ENCODE peak calls at places on chromosomes 13 and 19, in four cellular contexts. P, A, Y and G are unnamed samples.

GRCh38 chr13:100790405-100790804 is 115.8 kb upstream of the TMTC4 start:
- DNase-seq in P (no peak), A (no peak), Y (no peak), G (no peak)

GRCh38 chr19:7348587-7349230 is at the start of gene ARHGEF18:
- DNase-seq in P (no peak), A (no peak), Y (no peak), G (peak; percentile 59)

GRCh38 chr13:29845440-29846056 is 4.9 kb downstream of the UBL3 start:
- DNase-seq in P (no peak), A (no peak), Y (no peak), G (no peak)

GRCh38 chr13:107843281-107843680 is 372.1 kb downstream of the LIG4 start:
- DNase-seq in P (no peak), A (no peak), Y (no peak), G (no peak)

GRCh38 chr13:33349996-33350826 is 64.7 kb upstream of the STARD13 start:
- DNase-seq in P (no peak), A (peak; percentile 79), Y (no peak), G (no peak)

GRCh38 chr19:43594081-43594697 is 1.7 kb downstream of the IRGQ start:
- DNase-seq in P (no peak), A (no peak), Y (no peak), G (no peak)

GRCh38 chr19:1057185-1057857 is 9.6 kb upstream of the ARHGAP45 start:
- DNase-seq in P (no peak), A (no peak), Y (no peak), G (no peak)

GRCh38 chr13:73683746-73684145 is 450.5 kb downstream of the KLF12 start:
- DNase-seq in P (no peak), A (no peak), Y (no peak), G (no peak)

GRCh38 chr13:25561842-25562241 is 190.1 kb downstream of the ATP8A2 start:
- DNase-seq in P (no peak), A (no peak), Y (no peak), G (no peak)

DNA sequence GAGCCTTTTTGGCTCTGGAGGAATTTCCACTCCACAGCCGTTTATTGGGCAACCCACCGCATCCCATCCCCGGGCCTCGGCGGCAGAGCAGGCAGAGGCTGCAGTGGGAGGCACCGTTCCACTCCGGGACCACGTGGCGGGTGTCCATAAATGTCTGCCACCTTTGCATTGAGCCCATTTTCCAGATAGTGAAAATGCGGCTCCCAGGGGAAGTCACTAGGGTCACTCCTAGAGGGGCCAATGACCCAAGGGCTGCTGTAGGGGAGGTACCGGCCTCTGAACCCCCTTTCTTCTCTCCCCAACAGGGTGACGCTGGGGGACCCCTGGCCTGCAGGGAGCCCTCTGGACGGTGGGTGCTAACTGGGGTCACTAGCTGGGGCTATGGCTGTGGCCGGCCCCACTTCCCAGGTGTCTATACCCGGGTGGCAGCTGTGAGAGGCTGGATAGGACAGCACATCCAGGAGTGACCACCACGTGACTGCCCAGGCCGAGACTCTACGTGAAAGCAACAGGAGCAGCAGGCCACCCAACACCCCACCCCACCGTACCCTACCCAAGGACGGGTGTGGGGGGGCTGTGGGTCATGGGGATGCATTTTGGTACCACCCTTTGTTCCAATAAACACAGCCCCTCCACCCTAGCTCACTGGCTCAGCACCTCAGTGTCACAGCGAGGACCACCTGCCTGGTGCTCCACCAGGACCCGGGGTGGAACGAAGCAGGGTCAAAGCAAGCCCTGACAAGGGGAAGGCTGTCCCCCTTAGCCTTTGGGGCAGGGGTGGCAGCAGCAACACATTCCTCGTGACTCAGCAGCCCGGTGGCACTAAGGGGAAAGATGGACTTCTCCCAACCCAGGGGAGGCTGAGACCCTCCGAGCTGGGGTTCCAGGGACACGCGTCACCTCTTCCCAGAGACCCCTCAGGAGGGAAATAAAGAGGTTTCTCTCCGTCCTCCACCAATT is 1.5 kb downstream of the TIMM13 start:
- DNase-seq in P (no peak), A (no peak), Y (no peak), G (no peak)
- TF ChIP-seq NFIC in P (no peak), A (no peak), Y (no peak), G (no peak)

DNA sequence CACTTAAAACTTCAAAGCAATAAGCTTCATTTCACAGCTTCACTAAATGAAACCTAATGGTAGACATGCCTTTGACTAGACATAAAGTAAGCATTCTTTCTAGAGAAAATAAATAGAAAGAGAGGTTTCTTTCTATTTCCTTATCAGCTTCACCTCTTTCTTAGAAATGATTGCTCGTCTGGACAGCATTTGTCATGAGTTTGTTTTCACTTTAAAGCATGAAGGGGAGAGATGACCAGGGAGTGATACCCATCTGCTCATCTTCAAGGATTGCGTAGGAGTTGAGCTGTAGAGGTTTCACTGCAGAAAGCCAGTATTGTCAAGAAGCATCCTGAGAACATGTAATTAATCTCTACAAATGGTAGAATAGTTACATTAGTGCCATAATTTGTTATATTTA is 61.3 kb downstream of the COL4A2 start:
- DNase-seq in P (no peak), A (no peak), Y (no peak), G (no peak)
- TF ChIP-seq NFIC in P (no peak), A (no peak), Y (no peak), G (no peak)

GRCh38 chr19:55447421-55448174 is 4.5 kb upstream of the SHISA7 start:
- DNase-seq in P (no peak), A (peak; percentile 78), Y (no peak), G (no peak)
- TF ChIP-seq NFIC in P (no peak), A (no peak), Y (no peak), G (no peak)

GRCh38 chr13:44738463-44738862 is 162.3 kb upstream of the TSC22D1 start:
- DNase-seq in P (no peak), A (no peak), Y (no peak), G (no peak)
- TF ChIP-seq NFIC in P (no peak), A (no peak), Y (no peak), G (no peak)